ENCODE peak calls at places on chromosome X, in nine cellular contexts. E is SK-N-SH, O is suprapubic skin, V is K562, P is upper lobe of left lung, U is H1, D is esophagus muscularis mucosa, H is stomach, R is sigmoid colon. L is an unnamed sample.

GRCh38 chrX:11509786-11510185 is 155.9 kb downstream of the ARHGAP6 start:
- DNase-seq in E (no peak), O (no peak), V (no peak), P (no peak), U (no peak), D (no peak), H (no peak), R (no peak), L (no peak)

GRCh38 chrX:7941390-7942042 is 14.3 kb upstream of the PNPLA4 start:
- DNase-seq in E (no peak), O (no peak), V (no peak), P (no peak), U (no peak), D (no peak), H (no peak), R (no peak), L (peak; percentile 12)

GRCh38 chrX:29662101-29662500 is 553.3 kb upstream of the MAGEB2 start:
- DNase-seq in E (no peak), O (no peak), V (no peak), P (no peak), U (no peak), D (no peak), H (no peak), R (no peak), L (no peak)

GRCh38 chrX:152819732-152820131 is 10.8 kb downstream of the CETN2 start:
- DNase-seq in E (no peak), O (no peak), V (no peak), P (no peak), U (no peak), D (no peak), H (no peak), R (no peak), L (no peak)

GRCh38 chrX:24702362-24703184 is 8.9 kb downstream of the POLA1 start:
- DNase-seq in E (no peak), O (no peak), V (no peak), P (no peak), U (no peak), D (no peak), H (no peak), R (no peak), L (no peak)

GRCh38 chrX:71103110-71103983 is 3.2 kb downstream of the CXorf65 start:
- DNase-seq in E (peak; percentile 64), O (no peak), V (peak; percentile 85), P (peak; percentile 37), U (peak; percentile 43), D (no peak), H (peak; percentile 34), R (peak; percentile 59), L (peak; percentile 53)

GRCh38 chrX:9757366-9757765 is 8.3 kb downstream of the GPR143 start:
- DNase-seq in E (no peak), O (no peak), V (no peak), P (no peak), U (no peak), D (no peak), H (no peak), R (no peak), L (no peak)

GRCh38 chrX:94612140-94612539 is 938.1 kb downstream of the FAM133A start:
- DNase-seq in E (no peak), O (no peak), V (no peak), P (no peak), U (no peak), D (no peak), H (no peak), R (no peak), L (no peak)

GRCh38 chrX:39693298-39693697 is 404.5 kb downstream of the BCOR start:
- DNase-seq in E (peak; percentile 37), O (no peak), V (peak; percentile 78), P (no peak), U (no peak), D (no peak), H (no peak), R (no peak), L (no peak)

GRCh38 chrX:26788402-26788998 is 572.5 kb downstream of the MAGEB5 start:
- DNase-seq in E (no peak), O (no peak), V (no peak), P (no peak), U (no peak), D (no peak), H (no peak), R (no peak), L (no peak)

GRCh38 chrX:29491659-29492058 is 723.7 kb upstream of the MAGEB2 start:
- DNase-seq in E (no peak), O (no peak), V (no peak), P (no peak), U (no peak), D (no peak), H (no peak), R (no peak), L (no peak)

GRCh38 chrX:142201113-142201512 is 4.0 kb downstream of the MAGEC2 start:
- DNase-seq in E (no peak), O (no peak), V (no peak), P (no peak), U (no peak), D (no peak), H (no peak), R (no peak), L (no peak)

GRCh38 chrX:115898382-115899001 is 272.1 kb upstream of the AGTR2 start:
- DNase-seq in E (peak; percentile 37), O (no peak), V (peak; percentile 22), P (peak; percentile 60), U (no peak), D (no peak), H (peak; percentile 92), R (peak; percentile 90), L (peak; percentile 89)

GRCh38 chrX:108361316-108361715 is 76.9 kb downstream of the COL4A6 start:
- DNase-seq in E (no peak), O (no peak), V (no peak), P (no peak), U (no peak), D (no peak), H (no peak), R (no peak), L (no peak)

GRCh38 chrX:63934791-63935190 is 149.8 kb upstream of the ARHGEF9 start:
- DNase-seq in E (no peak), O (no peak), V (no peak), P (no peak), U (no peak), D (no peak), H (peak; percentile 40), R (no peak), L (no peak)

GRCh38 chrX:110125435-110125834 is 122.5 kb downstream of the TMEM164 start:
- DNase-seq in E (peak; percentile 24), O (no peak), V (no peak), P (no peak), U (no peak), D (no peak), H (no peak), R (no peak), L (no peak)

DNA sequence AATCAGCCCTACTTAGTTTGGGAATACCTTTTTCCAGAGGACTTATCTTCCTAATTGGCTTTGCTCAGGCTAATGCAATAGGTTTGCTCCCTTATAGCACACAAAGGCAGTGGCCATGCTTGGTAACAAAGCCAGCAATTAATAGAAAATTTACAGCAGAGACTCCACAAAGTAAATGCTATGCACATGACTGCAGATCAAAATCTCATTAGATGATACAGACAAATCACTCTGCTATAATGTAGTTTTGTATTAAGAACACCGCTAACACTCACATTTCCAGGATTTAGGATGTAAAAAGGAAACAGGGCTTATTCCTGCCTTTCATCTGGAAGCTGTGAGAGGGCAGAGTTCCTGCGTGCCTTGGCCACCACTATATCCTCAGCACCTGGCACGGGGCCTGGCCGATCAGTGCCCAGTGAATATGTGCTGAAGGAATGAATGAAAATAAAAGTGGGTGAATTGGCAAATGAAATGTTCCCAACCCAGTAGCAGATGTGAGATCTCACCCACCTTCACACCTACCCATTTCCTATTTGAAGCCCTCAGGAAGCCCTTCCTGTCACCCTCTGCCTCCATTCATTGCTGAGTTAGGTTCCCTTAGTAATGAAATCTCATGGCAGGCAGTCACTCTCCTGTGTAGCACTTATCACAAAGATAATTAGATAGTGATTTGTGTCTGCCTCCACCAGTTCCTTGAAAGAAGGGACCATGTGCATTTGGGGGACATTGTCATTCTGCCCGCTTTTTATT is 5.1 kb downstream of the SEPTIN6 start:
- DNase-seq in E (no peak), O (no peak), V (no peak), P (no peak), U (no peak), D (no peak), H (no peak), R (no peak), L (no peak)
- H3K27ac ChIP-seq in E (no peak overlapping the region), O (no peak overlapping the region), V (no peak overlapping the region), P (no peak overlapping the region), U (no peak overlapping the region), D (peak overlapping the region; percentile 27), H (peak overlapping the region; percentile 21), R (no peak overlapping the region), L (peak overlapping the region; percentile 93)

GRCh38 chrX:154379569-154379951 is 465 bp downstream of the EMD start:
- DNase-seq in E (no peak), O (no peak), V (no peak), P (no peak), U (no peak), D (no peak), H (no peak), R (no peak), L (no peak)

GRCh38 chrX:154378799-154379568 is at the start of gene EMD:
- DNase-seq in E (peak; percentile 89), O (peak; percentile 97), V (peak; percentile 80), P (peak; percentile 97), U (peak; percentile 93), D (peak; percentile 99), H (peak; percentile 96), R (peak; percentile 99), L (peak; percentile 97)

GRCh38 chrX:154376768-154377167 is 2.3 kb upstream of the EMD start:
- DNase-seq in E (no peak), O (no peak), V (no peak), P (no peak), U (no peak), D (no peak), H (no peak), R (peak; percentile 91), L (no peak)

GRCh38 chrX:154380153-154380552 is 1.1 kb downstream of the EMD start:
- DNase-seq in E (no peak), O (no peak), V (no peak), P (no peak), U (no peak), D (no peak), H (no peak), R (peak; percentile 75), L (no peak)

GRCh38 chrX:154378059-154378798 is 866 bp upstream of the EMD start:
- DNase-seq in E (peak; percentile 85), O (no peak), V (peak; percentile 69), P (peak; percentile 62), U (no peak), D (no peak), H (peak; percentile 70), R (peak; percentile 90), L (peak; percentile 61)
- TF ChIP-seq POLR2AphosphoS5 in E (no peak), O (no peak), V (no peak), P (peak; percentile 76), U (peak; percentile 44), D (no peak), H (peak; percentile 84), R (no peak), L (peak; percentile 85)

GRCh38 chrX:102808336-102808735 is 87.8 kb downstream of the GPRASP3 start:
- DNase-seq in E (no peak), O (no peak), V (no peak), P (no peak), U (no peak), D (no peak), H (no peak), R (no peak), L (no peak)
- TF ChIP-seq EP300 in E (no peak), O (no peak), V (no peak), P (no peak), U (no peak), D (no peak), H (no peak), R (no peak), L (no peak)

GRCh38 chrX:18098704-18099103 is 122.0 kb downstream of the BEND2 start:
- DNase-seq in E (no peak), O (no peak), V (no peak), P (no peak), U (no peak), D (no peak), H (no peak), R (no peak), L (no peak)
- H3K27ac ChIP-seq in E (no peak overlapping the region), O (no peak overlapping the region), V (no peak overlapping the region), P (no peak overlapping the region), U (no peak overlapping the region), D (no peak overlapping the region), H (no peak overlapping the region), R (no peak overlapping the region), L (no peak overlapping the region)